ENCODE peak calls at places on chromosomes 2 and 18, in five cellular contexts. P is NCI-H774; J is stimulated activated CD4-positive, alpha-beta T cell treated with anti-CD3 and anti-CD28 coated beads, Interleukin-15, amount 100 ng/mL, for 48 hours; C is nucleus accumbens; S is stimulated activated naive CD8-positive, alpha-beta T cell treated with anti-CD3 and anti-CD28 coated beads, Interleukin-15, Interleukin-2, amounts not matched to agents 100 U/mL and 50 U/mL, for 24 hours. Y is an unnamed sample.

GRCh38 chr18:2913398-2914005 is 66.7 kb downstream of the EMILIN2 start:
- DNase-seq in C (no peak), J (no peak), P (no peak), S (no peak), Y (no peak)

GRCh38 chr2:16635796-16636699 is 29.6 kb downstream of the CYRIA start:
- DNase-seq in P (no peak), S (no peak), C (no peak), J (no peak), Y (peak)

GRCh38 chr2:233990261-233990798 is 60.2 kb upstream of the SPP2 start:
- DNase-seq in S (peak), P (no peak), J (peak), C (no peak), Y (no peak)

GRCh38 chr2:239313776-239314175 is 87.0 kb downstream of the HDAC4 start:
- DNase-seq in P (no peak), C (no peak), S (no peak), J (no peak), Y (no peak)

GRCh38 chr2:105116348-105116747 is 78.5 kb downstream of the MRPS9 start:
- DNase-seq in C (no peak), J (no peak), P (no peak), S (no peak), Y (no peak)

GRCh38 chr2:28730641-28731146 is 20.9 kb upstream of the PPP1CB start:
- DNase-seq in S (no peak), J (no peak), C (no peak), P (no peak), Y (no peak)

GRCh38 chr2:173612354-173612753 is 257.7 kb downstream of the CDCA7 start:
- DNase-seq in J (no peak), P (no peak), C (no peak), S (no peak), Y (no peak)

GRCh38 chr2:181937473-181937872 is 45.9 kb downstream of the ITPRID2 start:
- DNase-seq in P (no peak), C (no peak), J (no peak), S (no peak), Y (no peak)